ENCODE peak calls at places on chromosomes 12 and 14, in ten cellular contexts. H, U, G, W, Y, E, Z, M, P and S are unnamed samples.

GRCh38 chr12:64675795-64676194 is 65.5 kb downstream of the RASSF3 start:
- DNase-seq in H (no peak), U (no peak), G (no peak), W (peak), Y (peak), E (no peak), Z (peak), M (no peak), P (no peak), S (no peak)

GRCh38 chr14:71403673-71404072 is 496.4 kb downstream of the PCNX1 start:
- DNase-seq in H (no peak), U (no peak), G (no peak), W (peak), Y (peak), E (peak), Z (no peak), M (peak), P (peak), S (no peak)

GRCh38 chr14:77314043-77314442 is 6.6 kb downstream of the POMT2 start:
- DNase-seq in H (no peak), U (no peak), G (no peak), W (peak), Y (peak), E (peak), Z (no peak), M (no peak), P (no peak), S (no peak)

GRCh38 chr14:104039214-104039613 is 46.3 kb upstream of the ASPG start:
- DNase-seq in H (no peak), U (no peak), G (no peak), W (no peak), Y (no peak), E (no peak), Z (no peak), M (no peak), P (no peak), S (no peak)

GRCh38 chr12:2752676-2753371 is 41.9 kb upstream of the FKBP4 start:
- DNase-seq in H (peak), U (peak), G (peak), W (peak), Y (peak), E (peak), Z (peak), M (peak), P (peak), S (peak)

GRCh38 chr12:27276275-27276674 is 32.2 kb downstream of the STK38L start:
- DNase-seq in H (no peak), U (no peak), G (no peak), W (no peak), Y (no peak), E (peak), Z (no peak), M (no peak), P (no peak), S (no peak)

GRCh38 chr12:51051787-51052186 is 3.7 kb downstream of the LETMD1 start:
- DNase-seq in H (no peak), U (no peak), G (no peak), W (no peak), Y (no peak), E (no peak), Z (no peak), M (no peak), P (no peak), S (no peak)

GRCh38 chr14:99260652-99261551 is 11.1 kb downstream of the BCL11B start:
- DNase-seq in H (peak), U (no peak), G (no peak), W (no peak), Y (no peak), E (no peak), Z (no peak), M (no peak), P (no peak), S (no peak)

GRCh38 chr14:77562681-77563080 is 53.8 kb downstream of the SPTLC2 start:
- DNase-seq in H (no peak), U (no peak), G (no peak), W (peak), Y (no peak), E (no peak), Z (no peak), M (no peak), P (no peak), S (no peak)

GRCh38 chr14:92472860-92473259 is 40.7 kb upstream of the RIN3 start:
- DNase-seq in H (no peak), U (no peak), G (no peak), W (peak), Y (no peak), E (no peak), Z (peak), M (no peak), P (no peak), S (no peak)

GRCh38 chr12:6605425-6606330 is 1.5 kb downstream of the CHD4 start:
- DNase-seq in H (peak), U (no peak), G (no peak), W (peak), Y (no peak), E (peak), Z (no peak), M (peak), P (peak), S (no peak)

GRCh38 chr14:21074398-21075272 is 4.5 kb downstream of the ARHGEF40 start:
- DNase-seq in H (no peak), U (no peak), G (no peak), W (no peak), Y (no peak), E (no peak), Z (no peak), M (no peak), P (no peak), S (no peak)

GRCh38 chr12:15563683-15564082 is 225.5 kb downstream of the EPS8 start:
- DNase-seq in H (no peak), U (no peak), G (no peak), W (peak), Y (peak), E (no peak), Z (no peak), M (peak), P (no peak), S (no peak)

GRCh38 chr14:60275932-60276331 is 26.9 kb downstream of the PPM1A start:
- DNase-seq in H (no peak), U (no peak), G (no peak), W (no peak), Y (no peak), E (no peak), Z (no peak), M (no peak), P (no peak), S (no peak)

GRCh38 chr14:55448146-55448614 is 7.8 kb upstream of the TBPL2 start:
- DNase-seq in H (no peak), U (no peak), G (no peak), W (peak), Y (no peak), E (no peak), Z (peak), M (peak), P (no peak), S (no peak)

GRCh38 chr12:110370732-110371141 is 32.8 kb downstream of the ANAPC7 start:
- DNase-seq in H (no peak), U (no peak), G (no peak), W (no peak), Y (no peak), E (no peak), Z (no peak), M (no peak), P (no peak), S (no peak)

GRCh38 chr14:106530423-106531107 is 1004.2 kb downstream of the TMEM121 start:
- DNase-seq in H (peak), U (no peak), G (no peak), W (no peak), Y (no peak), E (peak), Z (no peak), M (peak), P (peak), S (no peak)

GRCh38 chr12:1931642-1932041 is 13.2 kb upstream of the CACNA2D4 start:
- DNase-seq in H (no peak), U (no peak), G (no peak), W (no peak), Y (no peak), E (no peak), Z (no peak), M (no peak), P (no peak), S (no peak)

GRCh38 chr12:128920468-128920867 is 67.2 kb downstream of the GLT1D1 start:
- DNase-seq in H (no peak), U (no peak), G (no peak), W (peak), Y (peak), E (no peak), Z (no peak), M (no peak), P (no peak), S (no peak)

GRCh38 chr12:105228494-105228893 is 7.5 kb downstream of the APPL2 start:
- DNase-seq in H (no peak), U (no peak), G (no peak), W (peak), Y (no peak), E (no peak), Z (no peak), M (no peak), P (no peak), S (no peak)

GRCh38 chr12:50661300-50662120 is 102.4 kb upstream of the ATF1 start:
- DNase-seq in H (no peak), U (no peak), G (no peak), W (no peak), Y (no peak), E (no peak), Z (no peak), M (no peak), P (no peak), S (no peak)

GRCh38 chr12:7123806-7124519 is 4.7 kb downstream of the RBP5 start:
- DNase-seq in H (no peak), U (no peak), G (no peak), W (no peak), Y (no peak), E (no peak), Z (no peak), M (no peak), P (peak), S (no peak)

GRCh38 chr12:75390899-75391538 is at the start of gene GLIPR1L2:
- DNase-seq in H (peak), U (peak), G (peak), W (peak), Y (peak), E (peak), Z (peak), M (peak), P (peak), S (peak)

GRCh38 chr12:63419119-63419518 is 249.2 kb downstream of the DPY19L2 start:
- DNase-seq in H (no peak), U (no peak), G (no peak), W (peak), Y (peak), E (peak), Z (no peak), M (no peak), P (no peak), S (no peak)

GRCh38 chr12:5481645-5482044 is 49.7 kb downstream of the NTF3 start:
- DNase-seq in H (no peak), U (no peak), G (no peak), W (no peak), Y (no peak), E (no peak), Z (no peak), M (no peak), P (no peak), S (no peak)

GRCh38 chr12:94783862-94784261 is 133.5 kb upstream of the TMCC3 start:
- DNase-seq in H (no peak), U (no peak), G (no peak), W (peak), Y (no peak), E (no peak), Z (no peak), M (no peak), P (no peak), S (no peak)

GRCh38 chr14:55572578-55572977 is 7.4 kb upstream of the KTN1 start:
- DNase-seq in H (no peak), U (no peak), G (no peak), W (no peak), Y (no peak), E (no peak), Z (no peak), M (no peak), P (peak), S (no peak)

GRCh38 chr12:11702959-11703358 is 53.5 kb downstream of the ETV6 start:
- DNase-seq in H (no peak), U (no peak), G (no peak), W (no peak), Y (no peak), E (no peak), Z (no peak), M (peak), P (no peak), S (no peak)

GRCh38 chr12:67720383-67720856 is 71.9 kb downstream of the DYRK2 start:
- DNase-seq in H (no peak), U (no peak), G (no peak), W (peak), Y (no peak), E (no peak), Z (no peak), M (no peak), P (peak), S (no peak)